ENCODE peak calls at places on chromosomes 16 and 17, in ten cellular contexts. K is astrocyte of the spinal cord, H is AG04449, P is pancreas, D is body of pancreas, N is fibroblast of the aortic adventitia, L is fibroblast of lung, R is psoas muscle, G is upper lobe of left lung, S is MM.1S. Z is an unnamed sample.
A peak's percentile ranks its signal among the peaks of the same experiment; 100 is the strongest.

GRCh38 chr16:30049871-30050270 is 15.7 kb upstream of the ALDOA start:
- DNase-seq in K (no peak), P (no peak), D (no peak), R (no peak), G (no peak), N (no peak), H (no peak), L (no peak), S (no peak), Z (no peak)

GRCh38 chr17:4584835-4585187 is 482 bp downstream of the SMTNL2 start:
- DNase-seq in G (no peak), L (no peak), K (no peak), N (no peak), R (no peak), H (no peak), D (no peak), S (no peak), P (no peak), Z (no peak)

GRCh38 chr16:15482068-15482747 is 47.8 kb downstream of the BMERB1 start:
- DNase-seq in H (peak; percentile 78), P (peak; percentile 77), S (no peak), N (peak; percentile 90), D (peak; percentile 92), L (peak; percentile 98), G (peak; percentile 36), K (peak; percentile 97), R (peak; percentile 65), Z (peak; percentile 99)

GRCh38 chr16:30395155-30395991 is at the start of gene ZNF48:
- DNase-seq in L (peak; percentile 91), P (peak; percentile 91), G (peak; percentile 88), K (peak; percentile 91), S (peak; percentile 88), H (peak; percentile 21), R (peak; percentile 90), N (peak; percentile 90), D (peak; percentile 92), Z (no peak)

GRCh38 chr17:78946131-78946530 is 20.9 kb upstream of the TIMP2 start:
- DNase-seq in H (no peak), D (no peak), G (no peak), P (no peak), K (no peak), R (no peak), S (no peak), N (no peak), L (no peak), Z (no peak)

GRCh38 chr17:82658796-82659452 is 10.7 kb upstream of the WDR45B start:
- DNase-seq in G (no peak), R (no peak), D (no peak), K (no peak), H (no peak), P (no peak), S (no peak), L (no peak), N (no peak), Z (no peak)

GRCh38 chr17:31475378-31476162 is 84.1 kb downstream of the RAB11FIP4 start:
- DNase-seq in N (no peak), S (no peak), R (no peak), H (no peak), P (peak; percentile 58), G (no peak), L (no peak), K (no peak), D (peak; percentile 71), Z (no peak)

GRCh38 chr17:67993998-67994361 is 2.3 kb downstream of the C17orf58 start:
- DNase-seq in R (no peak), N (peak; percentile 18), S (no peak), K (no peak), L (no peak), H (no peak), D (no peak), G (no peak), P (no peak), Z (no peak)

GRCh38 chr17:19386276-19386863 is 620 bp downstream of the MFAP4 start:
- DNase-seq in G (peak; percentile 79), S (no peak), D (peak; percentile 35), N (peak; percentile 79), L (peak; percentile 82), P (no peak), R (peak; percentile 84), H (no peak), K (peak; percentile 74), Z (peak; percentile 28)

GRCh38 chr16:79716645-79717323 is 116.2 kb upstream of the MAF start:
- DNase-seq in N (peak; percentile 6), S (no peak), D (no peak), L (no peak), G (no peak), K (no peak), P (no peak), R (no peak), H (no peak), Z (no peak)

GRCh38 chr16:71724320-71724751 is at the start of gene PHLPP2:
- DNase-seq in R (no peak), H (no peak), P (no peak), L (no peak), G (no peak), N (no peak), S (no peak), D (no peak), K (no peak), Z (no peak)

GRCh38 chr16:10577305-10578202 is 2.8 kb downstream of the EMP2 start:
- DNase-seq in D (peak; percentile 36), H (peak; percentile 14), R (peak; percentile 67), S (peak; percentile 85), N (peak; percentile 48), K (no peak), L (no peak), P (peak; percentile 25), G (peak; percentile 72), Z (no peak)

GRCh38 chr16:87127061-87127765 is 190.0 kb downstream of the C16orf95 start:
- DNase-seq in R (no peak), S (no peak), L (peak; percentile 70), P (no peak), G (no peak), K (peak; percentile 78), N (peak; percentile 71), D (peak; percentile 29), H (no peak), Z (no peak)

GRCh38 chr17:3657588-3657869 is 10.8 kb downstream of the TAX1BP3 start:
- DNase-seq in R (no peak), D (no peak), S (no peak), N (no peak), H (no peak), P (no peak), G (no peak), K (no peak), L (no peak), Z (no peak)

GRCh38 chr16:29748077-29748759 is 2.4 kb upstream of the C16orf54 start:
- DNase-seq in S (no peak), K (no peak), H (no peak), P (no peak), L (no peak), D (no peak), R (no peak), G (no peak), N (no peak), Z (no peak)

GRCh38 chr17:73498176-73498575 is 146.1 kb downstream of the SDK2 start:
- DNase-seq in N (no peak), G (peak; percentile 42), D (no peak), P (no peak), R (no peak), H (no peak), K (no peak), S (no peak), L (no peak), Z (no peak)

GRCh38 chr16:473046-474043 is 47.9 kb downstream of the RAB11FIP3 start:
- DNase-seq in K (peak; percentile 35), D (no peak), R (no peak), P (no peak), H (no peak), G (no peak), N (no peak), S (no peak), L (no peak), Z (no peak)

GRCh38 chr16:474420-475122 is 49.1 kb downstream of the RAB11FIP3 start:
- DNase-seq in G (no peak), P (no peak), L (no peak), K (no peak), H (no peak), N (no peak), R (no peak), S (no peak), D (no peak), Z (no peak)

GRCh38 chr16:476039-476438 is 50.6 kb downstream of the RAB11FIP3 start:
- DNase-seq in K (no peak), R (no peak), H (no peak), G (no peak), P (peak; percentile 59), L (peak; percentile 33), S (no peak), N (no peak), D (peak; percentile 53), Z (no peak)

GRCh38 chr16:477758-478157 is 49.8 kb upstream of the CAPN15 start:
- DNase-seq in S (no peak), K (peak; percentile 46), G (no peak), H (no peak), R (peak; percentile 60), L (peak; percentile 64), D (no peak), P (no peak), N (no peak), Z (peak; percentile 56)

GRCh38 chr16:477287-477686 is 50.2 kb upstream of the CAPN15 start:
- DNase-seq in L (no peak), N (no peak), H (no peak), P (no peak), S (no peak), K (no peak), R (no peak), D (no peak), G (no peak), Z (no peak)
- H3K4me3 ChIP-seq in L (no peak overlapping the region), N (no peak overlapping the region), H (no peak overlapping the region), P (no peak overlapping the region), S (no peak overlapping the region), K (no peak overlapping the region), R (no peak overlapping the region), D (no peak overlapping the region), G (no peak overlapping the region), Z (no peak overlapping the region)

GRCh38 chr17:80029235-80029974 is 6.3 kb downstream of the TBC1D16 start:
- DNase-seq in G (peak; percentile 91), H (peak; percentile 16), L (peak; percentile 72), S (no peak), N (peak; percentile 82), K (peak; percentile 75), P (peak; percentile 92), D (peak; percentile 97), R (peak; percentile 91), Z (no peak)
- TF ChIP-seq CTCF in G (peak; percentile 3), H (no peak), L (peak; percentile 10), S (no peak), N (no peak), K (no peak), P (no peak), D (peak; percentile 15), R (no peak), Z (no peak)

GRCh38 chr16:3149193-3149530 is 14.3 kb downstream of the ZNF213 start:
- DNase-seq in L (no peak), G (no peak), H (no peak), K (no peak), R (no peak), S (no peak), D (no peak), P (peak; percentile 40), N (no peak), Z (no peak)
- H3K4me3 ChIP-seq in L (no peak overlapping the region), G (no peak overlapping the region), H (no peak overlapping the region), K (no peak overlapping the region), R (no peak overlapping the region), S (no peak overlapping the region), D (no peak overlapping the region), P (peak overlapping the region; percentile 47), N (no peak overlapping the region), Z (no peak overlapping the region)

GRCh38 chr17:33109331-33110072 is 117.9 kb downstream of the SPACA3 start:
- DNase-seq in D (no peak), S (no peak), N (no peak), R (no peak), P (no peak), H (no peak), K (no peak), L (peak; percentile 40), G (no peak), Z (no peak)

GRCh38 chr17:33106525-33107162 is 115.0 kb downstream of the SPACA3 start:
- DNase-seq in D (no peak), L (peak; percentile 55), H (no peak), G (no peak), S (no peak), K (no peak), P (no peak), R (no peak), N (no peak), Z (no peak)
- TF ChIP-seq CTCF in D (no peak), L (no peak), H (no peak), G (no peak), S (no peak), K (no peak), P (no peak), R (no peak), N (no peak), Z (no peak)